ENCODE peak calls at places on chromosomes 12 and 14, in six cellular contexts. E is heart right ventricle, M is RWPE2, B is prostate gland, N is kidney, Z is IMR-90. V is an unnamed sample.

GRCh38 chr12:92255741-92256140 is 110.1 kb upstream of the BTG1 start:
- DNase-seq in E (no peak), M (no peak), B (no peak), N (no peak), Z (no peak), V (no peak)

GRCh38 chr12:132489078-132489601 is 811 bp upstream of the FBRSL1 start:
- DNase-seq in E (no peak), M (no peak), B (no peak), N (no peak), Z (no peak), V (no peak)

GRCh38 chr12:75722714-75723200 is 211.3 kb upstream of the KRR1 start:
- DNase-seq in E (peak; percentile 82), M (no peak), B (peak; percentile 69), N (no peak), Z (peak; percentile 93), V (no peak)

GRCh38 chr12:100795193-100796179 is 910 bp downstream of the ANO4 start:
- DNase-seq in E (no peak), M (no peak), B (no peak), N (no peak), Z (no peak), V (no peak)

GRCh38 chr12:30914986-30915591 is 11.5 kb upstream of the TSPAN11 start:
- DNase-seq in E (no peak), M (no peak), B (no peak), N (no peak), Z (no peak), V (no peak)

GRCh38 chr12:86234309-86234708 is 21.9 kb downstream of the MGAT4C start:
- DNase-seq in E (no peak), M (no peak), B (no peak), N (no peak), Z (no peak), V (no peak)

GRCh38 chr12:6205761-6206160 is 5.6 kb downstream of the CD9 start:
- DNase-seq in E (no peak), M (no peak), B (no peak), N (no peak), Z (no peak), V (no peak)

GRCh38 chr12:4562034-4562657 is at the start of gene DYRK4:
- DNase-seq in E (peak; percentile 75), M (peak; percentile 63), B (peak; percentile 31), N (peak; percentile 91), Z (peak; percentile 60), V (peak; percentile 84)

GRCh38 chr14:71594828-71595227 is 337.4 kb upstream of the RGS6 start:
- DNase-seq in E (no peak), M (no peak), B (no peak), N (no peak), Z (peak; percentile 32), V (no peak)

GRCh38 chr12:90908465-90908864 is 46.5 kb downstream of the CCER1 start:
- DNase-seq in E (no peak), M (no peak), B (no peak), N (no peak), Z (peak; percentile 83), V (no peak)

GRCh38 chr14:63276492-63277342 is 42.0 kb downstream of the GPHB5 start:
- DNase-seq in E (no peak), M (no peak), B (peak; percentile 7), N (no peak), Z (peak; percentile 64), V (no peak)

GRCh38 chr14:72796935-72797334 is 97.0 kb downstream of the DPF3 start:
- DNase-seq in E (no peak), M (no peak), B (no peak), N (no peak), Z (no peak), V (no peak)

GRCh38 chr14:35400707-35401421 is 3.7 kb downstream of the NFKBIA start:
- DNase-seq in E (no peak), M (no peak), B (no peak), N (no peak), Z (no peak), V (no peak)

GRCh38 chr14:68104518-68104917 is 284.9 kb downstream of the RAD51B start:
- DNase-seq in E (no peak), M (no peak), B (no peak), N (no peak), Z (peak; percentile 91), V (no peak)

GRCh38 chr12:2894961-2895360 is 4.3 kb downstream of the TULP3 start:
- DNase-seq in E (no peak), M (no peak), B (no peak), N (no peak), Z (no peak), V (no peak)

GRCh38 chr12:67747869-67748760 is 99.6 kb downstream of the DYRK2 start:
- DNase-seq in E (no peak), M (no peak), B (no peak), N (no peak), Z (peak; percentile 72), V (no peak)

DNA sequence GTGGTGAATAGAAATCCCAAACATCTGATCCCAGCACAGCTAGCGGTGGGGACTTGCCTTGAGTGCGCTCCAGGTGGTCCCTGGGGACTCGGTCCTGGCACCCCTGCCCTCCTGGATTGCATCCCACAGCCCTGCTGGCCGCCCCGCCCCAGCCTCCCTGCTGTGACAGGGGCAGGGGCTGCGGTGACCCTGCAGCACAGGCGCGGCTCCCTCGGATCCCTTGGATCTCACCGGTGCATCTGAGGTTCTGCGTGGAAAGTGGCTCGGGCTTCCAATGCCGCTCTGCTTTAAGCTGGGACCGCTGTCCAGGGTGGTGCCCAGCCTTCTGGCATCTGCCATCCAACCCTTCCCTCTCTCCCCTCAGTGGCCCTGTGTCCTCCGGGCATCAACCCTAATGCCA is 16.0 kb downstream of the ANKRD9 start:
- DNase-seq in E (no peak), M (no peak), B (no peak), N (no peak), Z (no peak), V (no peak)
- TF ChIP-seq CTCF in E (no peak), M (no peak), B (no peak), N (no peak), Z (no peak), V (no peak)

GRCh38 chr14:58131386-58131785 is 20.6 kb downstream of the ARMH4 start:
- DNase-seq in E (peak; percentile 23), M (no peak), B (no peak), N (no peak), Z (peak; percentile 67), V (no peak)
- TF ChIP-seq CTCF in E (peak; percentile 30), M (no peak), B (no peak), N (no peak), Z (no peak), V (no peak)

DNA sequence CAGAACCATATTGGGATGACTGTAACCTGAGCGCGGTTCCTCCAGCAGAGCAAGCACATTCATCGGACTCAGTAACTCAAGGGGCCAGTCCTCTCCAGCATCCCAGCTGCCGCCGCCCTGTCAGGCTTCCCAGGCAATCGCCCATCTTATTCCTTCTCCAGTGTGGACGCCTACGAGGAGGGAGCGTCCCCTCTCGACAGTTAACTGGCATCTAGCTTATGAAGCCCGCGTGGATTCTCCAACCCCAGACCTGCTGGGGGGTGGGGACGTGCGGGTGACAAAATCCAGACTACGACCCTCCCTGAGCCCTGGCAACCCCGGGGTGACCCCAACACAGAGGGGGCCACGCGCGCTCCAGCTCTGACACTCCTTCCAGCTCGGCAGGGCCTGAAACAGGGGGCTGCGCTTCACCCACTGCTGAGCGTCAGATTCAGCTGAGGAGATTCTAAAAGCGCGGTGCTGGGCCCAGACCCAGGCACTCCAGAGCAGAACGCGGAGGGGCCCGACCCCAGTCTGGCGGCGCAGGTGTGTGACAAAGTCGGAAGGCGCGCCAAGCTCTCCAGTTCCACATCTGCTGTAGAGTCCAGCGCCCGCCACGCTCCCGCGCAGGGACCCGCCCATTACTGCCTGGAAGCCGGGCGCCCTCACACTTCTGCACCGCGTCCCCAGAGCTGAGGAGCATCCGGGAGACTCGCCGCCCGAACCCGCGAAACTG is 43.9 kb upstream of the ESR2 start:
- DNase-seq in E (no peak), M (peak; percentile 81), B (peak; percentile 34), N (no peak), Z (peak; percentile 58), V (peak; percentile 85)
- TF ChIP-seq CTCF in E (no peak), M (peak; percentile 26), B (no peak), N (no peak), Z (peak; percentile 17), V (no peak)

DNA sequence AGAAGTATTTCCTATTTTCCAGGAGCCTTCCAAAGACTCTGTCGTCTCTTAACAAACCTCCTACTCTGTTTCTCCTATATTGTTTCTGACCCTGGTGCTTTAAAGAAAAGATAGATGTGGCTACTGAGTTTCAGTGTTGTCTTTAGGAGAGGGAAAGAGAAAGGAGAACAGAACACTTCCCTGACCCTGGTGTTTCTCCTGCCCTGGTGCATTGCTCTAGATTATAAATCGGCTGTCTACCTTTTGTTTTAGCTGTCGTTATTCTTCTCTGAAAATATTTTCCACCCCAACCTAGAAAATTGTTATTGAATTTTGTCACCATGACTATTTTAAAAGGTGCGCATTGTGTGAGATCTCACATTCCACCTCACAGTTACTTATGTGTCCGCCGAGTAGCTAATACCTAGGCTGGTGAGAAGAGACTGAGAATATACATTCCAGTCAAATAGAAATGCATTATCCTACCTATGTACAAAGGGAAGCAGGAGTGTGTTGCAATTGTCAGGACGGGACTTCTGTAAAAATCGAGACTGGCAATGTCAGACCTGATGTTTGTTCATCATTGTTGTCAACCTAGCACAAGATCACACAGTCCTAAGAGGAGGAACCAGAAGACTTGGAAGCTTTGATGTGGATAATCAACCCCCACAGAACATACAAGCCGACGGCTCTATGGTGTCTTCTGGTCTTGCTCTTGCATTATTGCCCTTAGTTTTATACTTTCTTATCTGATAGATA is 108.7 kb upstream of the SLC38A4 start:
- DNase-seq in E (no peak), M (no peak), B (no peak), N (no peak), Z (no peak), V (no peak)
- TF ChIP-seq CTCF in E (no peak), M (peak; percentile 59), B (no peak), N (no peak), Z (no peak), V (no peak)

DNA sequence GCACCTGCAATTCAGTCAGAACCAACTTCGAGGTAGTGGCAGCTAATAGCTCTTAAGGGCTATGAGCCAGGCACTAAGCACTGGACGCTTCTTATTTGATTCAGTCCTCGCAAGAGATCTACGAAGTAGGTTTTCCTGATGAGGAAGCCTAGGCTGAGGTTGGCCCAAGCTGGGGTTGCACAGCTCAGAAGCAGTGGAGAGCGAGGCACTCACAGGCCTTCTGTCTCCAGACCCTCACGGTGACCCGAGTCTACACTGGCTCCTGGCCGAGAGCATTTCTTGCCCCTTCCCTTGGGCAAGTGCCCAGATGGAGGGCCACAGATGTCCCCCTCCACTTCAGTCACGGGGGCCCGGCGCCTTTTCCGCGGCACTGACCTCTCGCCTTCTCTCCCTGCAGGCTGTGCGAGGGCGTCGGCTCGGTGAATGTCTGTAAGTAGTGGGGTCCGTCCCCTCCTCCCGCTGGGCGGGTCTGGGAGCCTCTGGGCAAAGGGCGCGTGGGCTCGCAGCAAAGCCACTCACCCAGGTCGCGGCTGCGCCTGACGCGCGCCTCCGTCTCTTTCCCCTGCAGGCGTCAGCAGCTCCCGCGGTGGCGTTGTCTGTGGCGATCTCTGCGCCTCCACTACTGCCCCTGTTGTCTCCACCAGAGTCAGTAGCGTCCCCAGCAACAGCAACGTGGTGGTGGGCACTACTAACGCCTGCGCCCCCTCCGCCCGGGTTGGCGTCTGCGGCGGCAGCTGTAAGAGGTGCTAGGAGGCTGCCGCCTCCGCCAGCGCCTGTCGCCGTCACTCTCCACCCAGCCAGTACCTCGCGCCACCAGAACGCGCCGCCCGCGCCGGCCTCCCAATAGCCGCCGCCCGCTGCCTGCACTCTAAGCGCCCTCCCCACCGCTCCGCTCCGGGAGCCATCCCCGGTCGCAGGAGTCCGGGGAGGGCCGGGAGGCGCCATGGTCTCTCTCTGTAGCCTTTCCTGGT is 13.1 kb downstream of the KRT83 start:
- DNase-seq in E (peak; percentile 45), M (no peak), B (peak; percentile 60), N (peak; percentile 89), Z (peak; percentile 11), V (peak; percentile 79)
- TF ChIP-seq CTCF in E (peak; percentile 39), M (no peak), B (peak; percentile 56), N (peak; percentile 11), Z (peak; percentile 9), V (peak; percentile 55)

GRCh38 chr12:19778822-19779221 is 339.5 kb downstream of the AEBP2 start:
- DNase-seq in E (no peak), M (no peak), B (no peak), N (no peak), Z (no peak), V (no peak)
- TF ChIP-seq CTCF in E (peak; percentile 26), M (no peak), B (no peak), N (no peak), Z (no peak), V (no peak)

V was measured in type B pancreatic cell.